ENCODE peak calls at places on chromosomes 12 and 14, in eight cellular contexts. One of them, this sample, is unnamed.

GRCh38 chr12:3101309-3102022 is 24.3 kb downstream of the TSPAN9 start:
- DNase-seq in esophagus muscularis mucosa: no peak
- DNase-seq in sigmoid colon: no peak
- DNase-seq in A549: no peak
- DNase-seq in CD8-positive, alpha-beta T cell: no peak
- DNase-seq in kidney tubule cell: peak; percentile 59
- DNase-seq in Right ventricle myocardium superior: no peak
- DNase-seq in GM12864: no peak
- DNase-seq in this sample: no peak

GRCh38 chr12:49537231-49537708 is 1.6 kb upstream of the KCNH3 start:
- DNase-seq in esophagus muscularis mucosa: no peak
- DNase-seq in sigmoid colon: no peak
- DNase-seq in A549: no peak
- DNase-seq in CD8-positive, alpha-beta T cell: no peak
- DNase-seq in kidney tubule cell: no peak
- DNase-seq in Right ventricle myocardium superior: no peak
- DNase-seq in GM12864: no peak
- DNase-seq in this sample: peak; percentile 69

GRCh38 chr14:25001096-25001982 is 48.6 kb downstream of the STXBP6 start:
- DNase-seq in esophagus muscularis mucosa: no peak
- DNase-seq in sigmoid colon: no peak
- DNase-seq in A549: no peak
- DNase-seq in CD8-positive, alpha-beta T cell: no peak
- DNase-seq in kidney tubule cell: no peak
- DNase-seq in Right ventricle myocardium superior: no peak
- DNase-seq in GM12864: no peak
- DNase-seq in this sample: no peak

GRCh38 chr14:69632154-69632553 is 20.8 kb downstream of the SUSD6 start:
- DNase-seq in esophagus muscularis mucosa: no peak
- DNase-seq in sigmoid colon: no peak
- DNase-seq in A549: no peak
- DNase-seq in CD8-positive, alpha-beta T cell: no peak
- DNase-seq in kidney tubule cell: no peak
- DNase-seq in Right ventricle myocardium superior: no peak
- DNase-seq in GM12864: no peak
- DNase-seq in this sample: no peak

GRCh38 chr12:76670776-76671175 is 93.1 kb upstream of the ZDHHC17 start:
- DNase-seq in esophagus muscularis mucosa: no peak
- DNase-seq in sigmoid colon: no peak
- DNase-seq in A549: no peak
- DNase-seq in CD8-positive, alpha-beta T cell: no peak
- DNase-seq in kidney tubule cell: peak; percentile 58
- DNase-seq in Right ventricle myocardium superior: no peak
- DNase-seq in GM12864: no peak
- DNase-seq in this sample: no peak

GRCh38 chr14:40199101-40199500 is 766.9 kb upstream of the FBXO33 start:
- DNase-seq in esophagus muscularis mucosa: no peak
- DNase-seq in sigmoid colon: no peak
- DNase-seq in A549: no peak
- DNase-seq in CD8-positive, alpha-beta T cell: no peak
- DNase-seq in kidney tubule cell: no peak
- DNase-seq in Right ventricle myocardium superior: no peak
- DNase-seq in GM12864: no peak
- DNase-seq in this sample: no peak

GRCh38 chr12:124046206-124046740 is 73.3 kb downstream of the ZNF664 start:
- DNase-seq in esophagus muscularis mucosa: no peak
- DNase-seq in sigmoid colon: no peak
- DNase-seq in A549: no peak
- DNase-seq in CD8-positive, alpha-beta T cell: no peak
- DNase-seq in kidney tubule cell: peak; percentile 76
- DNase-seq in Right ventricle myocardium superior: no peak
- DNase-seq in GM12864: no peak
- DNase-seq in this sample: no peak

GRCh38 chr14:89813485-89814080 is 140.9 kb downstream of the EFCAB11 start:
- DNase-seq in esophagus muscularis mucosa: no peak
- DNase-seq in sigmoid colon: no peak
- DNase-seq in A549: no peak
- DNase-seq in CD8-positive, alpha-beta T cell: no peak
- DNase-seq in kidney tubule cell: peak; percentile 65
- DNase-seq in Right ventricle myocardium superior: no peak
- DNase-seq in GM12864: no peak
- DNase-seq in this sample: no peak